ENCODE peak calls at places on chromosomes 3 and 15, in four cellular contexts. V is fibroblast of pulmonary artery, L is transverse colon, P is OCI-LY7. R is an unnamed sample.

GRCh38 chr15:68789041-68789920 is 31.4 kb downstream of the ANP32A start:
- DNase-seq in V (no peak), L (no peak), P (no peak), R (no peak)

GRCh38 chr3:52532838-52533622 is 627 bp downstream of the NT5DC2 start:
- DNase-seq in V (peak), L (peak), P (peak), R (peak)

GRCh38 chr3:53346514-53346913 is 829 bp downstream of the DCP1A start:
- DNase-seq in V (no peak), L (no peak), P (peak), R (no peak)

GRCh38 chr3:101963902-101964362 is 114.6 kb downstream of the NFKBIZ start:
- DNase-seq in V (peak), L (no peak), P (no peak), R (no peak)

GRCh38 chr3:172104471-172105072 is 65.2 kb downstream of the FNDC3B start:
- DNase-seq in V (peak), L (no peak), P (no peak), R (no peak)

GRCh38 chr3:147921044-147921443 is 511.9 kb downstream of the ZIC1 start:
- DNase-seq in V (no peak), L (no peak), P (no peak), R (no peak)

GRCh38 chr3:52290596-52291507 is 3.2 kb downstream of the GLYCTK start:
- DNase-seq in V (no peak), L (no peak), P (no peak), R (no peak)

GRCh38 chr3:110708166-110708565 is 363.4 kb upstream of the NECTIN3 start:
- DNase-seq in V (no peak), L (no peak), P (no peak), R (no peak)

GRCh38 chr15:42919794-42920280 is 741 bp downstream of the TTBK2 start:
- DNase-seq in V (peak), L (peak), P (peak), R (no peak)

GRCh38 chr3:50194128-50194902 is 2.9 kb downstream of the GNAT1 start:
- DNase-seq in V (peak), L (peak), P (peak), R (peak)

GRCh38 chr15:80582816-80583423 is 112.2 kb upstream of the ABHD17C start:
- DNase-seq in V (no peak), L (no peak), P (no peak), R (no peak)

GRCh38 chr15:73704869-73705645 is 20.9 kb downstream of the CD276 start:
- DNase-seq in V (peak), L (peak), P (peak), R (peak)

GRCh38 chr15:67415186-67415585 is 105.7 kb upstream of the C15orf61 start:
- DNase-seq in V (no peak), L (no peak), P (no peak), R (no peak)

GRCh38 chr15:44676676-44677075 is 13.2 kb upstream of the SPG11 start:
- DNase-seq in V (no peak), L (no peak), P (no peak), R (no peak)

GRCh38 chr3:129359102-129359461 is 69.4 kb downstream of the EFCAB12 start:
- DNase-seq in V (no peak), L (no peak), P (no peak), R (no peak)

GRCh38 chr15:48794697-48795134 is 16.2 kb downstream of the CEP152 start:
- DNase-seq in V (peak), L (no peak), P (no peak), R (no peak)

GRCh38 chr15:35784745-35785144 is 238.8 kb upstream of the DPH6 start:
- DNase-seq in V (peak), L (no peak), P (no peak), R (no peak)

GRCh38 chr15:45667002-45667401 is 32.2 kb downstream of the SQOR start:
- DNase-seq in V (no peak), L (no peak), P (no peak), R (no peak)

GRCh38 chr3:71247221-71247947 is 336.1 kb downstream of the FOXP1 start:
- DNase-seq in V (peak), L (no peak), P (peak), R (no peak)

GRCh38 chr3:27345959-27346865 is 23.0 kb downstream of the NEK10 start:
- DNase-seq in V (no peak), L (no peak), P (no peak), R (no peak)

GRCh38 chr15:29162411-29162810 is 107.2 kb downstream of the NSMCE3 start:
- DNase-seq in V (no peak), L (no peak), P (no peak), R (no peak)

GRCh38 chr3:102511168-102511567 is 76.4 kb downstream of the ZPLD1 start:
- DNase-seq in V (no peak), L (no peak), P (no peak), R (no peak)

GRCh38 chr3:84318273-84318809 is 640.4 kb upstream of the CADM2 start:
- DNase-seq in V (no peak), L (no peak), P (no peak), R (no peak)

GRCh38 chr3:108312656-108313055 is 16.3 kb downstream of the HHLA2 start:
- DNase-seq in V (peak), L (no peak), P (no peak), R (no peak)

GRCh38 chr3:121718205-121718846 is 31.2 kb downstream of the GOLGB1 start:
- DNase-seq in V (no peak), L (no peak), P (no peak), R (no peak)

GRCh38 chr15:77456746-77457618 is 36.3 kb downstream of the HMG20A start:
- DNase-seq in V (no peak), L (no peak), P (no peak), R (no peak)

GRCh38 chr3:49554639-49555265 is 475 bp downstream of the BSN start:
- DNase-seq in V (peak), L (peak), P (peak), R (no peak)

GRCh38 chr15:55742498-55742926 is 440 bp downstream of the PRTG start:
- DNase-seq in V (peak), L (peak), P (no peak), R (no peak)

GRCh38 chr15:31511707-31512310 is 185.2 kb downstream of the KLF13 start:
- DNase-seq in V (no peak), L (no peak), P (no peak), R (no peak)

GRCh38 chr3:171526869-171527268 is 66.7 kb upstream of the TNIK start:
- DNase-seq in V (peak), L (no peak), P (no peak), R (no peak)

GRCh38 chr3:120693439-120694172 is 11.6 kb upstream of the HGD start:
- DNase-seq in V (peak), L (no peak), P (no peak), R (no peak)

GRCh38 chr3:140203510-140203909 is 268.5 kb downstream of the CLSTN2 start:
- DNase-seq in V (no peak), L (no peak), P (no peak), R (no peak)

GRCh38 chr15:63465104-63465503 is 39.3 kb upstream of the USP3 start:
- DNase-seq in V (peak), L (no peak), P (no peak), R (no peak)

GRCh38 chr3:61669676-61670299 is 108.4 kb downstream of the PTPRG start:
- DNase-seq in V (no peak), L (peak), P (peak), R (no peak)

GRCh38 chr3:146334151-146334550 is 83.2 kb upstream of the PLSCR4 start:
- DNase-seq in V (peak), L (no peak), P (no peak), R (no peak)

GRCh38 chr3:16085884-16086608 is 88.4 kb upstream of the GALNT15 start:
- DNase-seq in V (peak), L (no peak), P (no peak), R (no peak)

GRCh38 chr15:36961956-36962355 is 138.4 kb downstream of the MEIS2 start:
- DNase-seq in V (peak), L (no peak), P (no peak), R (no peak)

GRCh38 chr3:16132190-16132589 is 42.3 kb upstream of the GALNT15 start:
- DNase-seq in V (no peak), L (no peak), P (no peak), R (no peak)

GRCh38 chr3:171813897-171814460 is 3.7 kb upstream of the PLD1 start:
- DNase-seq in V (peak), L (no peak), P (peak), R (no peak)

GRCh38 chr3:65425880-65426279 is 612.8 kb downstream of the MAGI1 start:
- DNase-seq in V (peak), L (no peak), P (no peak), R (no peak)
- TF ChIP-seq CTCF in V (peak), L (no peak), P (no peak), R (peak)

GRCh38 chr3:149377408-149378111 is at the start of gene TM4SF1:
- DNase-seq in V (peak), L (peak), P (no peak), R (no peak)
- TF ChIP-seq CTCF in V (peak), L (no peak), P (no peak), R (no peak)

DNA sequence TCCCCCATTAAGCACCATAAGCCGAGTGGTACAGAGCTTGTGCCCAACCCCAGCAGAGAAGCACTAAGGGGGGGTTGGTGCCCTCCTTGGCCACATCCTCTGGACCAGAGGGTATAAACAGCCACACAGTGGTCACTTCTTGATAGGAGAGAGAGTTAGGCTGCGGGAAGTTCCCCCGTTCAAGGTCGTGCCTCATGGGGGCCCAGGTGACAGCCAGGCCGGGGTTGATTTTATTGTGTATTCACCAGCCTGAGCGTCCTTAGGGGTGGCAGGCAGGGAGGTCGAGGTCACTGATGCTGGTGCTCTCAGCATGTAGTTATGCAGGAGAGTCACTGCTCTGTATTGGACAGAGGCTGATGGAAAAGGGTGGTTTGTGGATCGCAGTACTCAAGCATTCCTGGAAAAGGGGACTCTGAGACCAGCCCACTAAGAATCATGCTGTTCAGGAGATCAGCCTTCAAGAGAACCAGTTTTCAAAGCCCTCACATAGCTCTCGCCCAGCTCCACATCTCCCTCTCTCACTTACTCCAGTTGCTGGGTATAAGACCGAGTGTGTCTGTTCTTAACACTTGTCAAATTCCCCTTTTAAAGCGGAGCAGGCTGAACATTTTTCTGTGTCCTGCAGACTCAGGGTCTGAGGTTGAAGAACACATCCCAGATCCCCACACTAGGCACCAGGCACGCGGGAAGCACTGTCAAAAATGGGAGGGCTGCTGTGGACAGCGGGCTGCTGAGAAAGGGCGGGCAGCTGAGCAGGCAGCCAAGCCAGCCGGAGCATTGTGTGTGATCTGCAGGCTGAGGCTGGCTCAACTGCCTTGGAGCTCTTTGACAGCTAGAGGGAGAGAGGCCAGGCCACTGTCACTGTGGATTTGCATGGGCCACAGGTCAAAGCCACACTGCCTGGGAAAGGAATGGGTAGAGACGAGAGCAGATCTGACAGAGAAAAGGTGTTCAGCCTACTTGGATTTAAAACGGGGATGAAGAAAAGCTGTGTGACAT is 279.3 kb upstream of the LRRFIP2 start:
- DNase-seq in V (peak), L (peak), P (no peak), R (no peak)
- TF ChIP-seq CTCF in V (peak), L (peak), P (no peak), R (no peak)

GRCh38 chr3:37599779-37600178 is 261.9 kb upstream of the CTDSPL start:
- DNase-seq in V (no peak), L (no peak), P (no peak), R (no peak)
- TF ChIP-seq CTCF in V (no peak), L (no peak), P (no peak), R (no peak)

GRCh38 chr3:40237892-40238571 is 71.5 kb upstream of the EIF1B start:
- DNase-seq in V (peak), L (no peak), P (no peak), R (no peak)
- TF ChIP-seq CTCF in V (peak), L (no peak), P (no peak), R (no peak)

GRCh38 chr3:113534365-113534764 is 2.0 kb downstream of the SIDT1 start:
- DNase-seq in V (no peak), L (no peak), P (no peak), R (no peak)

GRCh38 chr3:113535898-113536297 is 3.5 kb downstream of the SIDT1 start:
- DNase-seq in V (no peak), L (no peak), P (no peak), R (no peak)

GRCh38 chr3:113531826-113532697 is at the start of gene SIDT1:
- DNase-seq in V (no peak), L (peak), P (peak), R (no peak)

GRCh38 chr3:113533534-113533892 is 1.2 kb downstream of the SIDT1 start:
- DNase-seq in V (no peak), L (no peak), P (peak), R (no peak)

GRCh38 chr3:113532698-113533533 is 561 bp downstream of the SIDT1 start:
- DNase-seq in V (no peak), L (peak), P (peak), R (no peak)
- TF ChIP-seq CTCF in V (no peak), L (no peak), P (peak), R (no peak)

DNA sequence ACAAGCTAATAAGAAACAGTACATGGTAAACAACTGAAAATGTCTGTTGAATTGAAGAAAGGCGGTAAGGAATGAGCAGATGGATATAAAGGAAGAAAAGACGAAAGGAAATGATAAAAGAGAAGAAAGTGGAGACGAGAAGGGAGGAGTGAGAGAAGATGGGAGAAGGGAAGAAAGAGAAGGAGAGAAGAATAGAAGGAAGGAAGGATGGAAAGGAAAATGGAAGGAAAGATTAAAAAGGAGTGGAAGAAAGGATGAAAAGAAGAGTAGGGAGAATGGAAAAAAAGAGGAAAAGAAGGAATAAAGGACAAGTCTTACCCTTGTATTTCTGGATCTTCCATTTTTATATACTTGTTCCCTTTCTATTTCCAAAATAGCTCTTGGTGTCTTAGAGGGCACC is 17.7 kb downstream of the CPNE4 start:
- DNase-seq in V (no peak), L (no peak), P (no peak), R (no peak)
- TF ChIP-seq CTCF in V (no peak), L (no peak), P (no peak), R (no peak)